ENCODE peak calls at places on chromosomes 6 and 20, in four cellular contexts. X is head of caudate nucleus; V is NT2/D1; E is CD4-positive, CD25-positive, alpha-beta regulatory T cell. Z is an unnamed sample.

GRCh38 chr20:62814060-62814708 is 2.7 kb upstream of the COL9A3 start:
- DNase-seq in V (no peak), E (no peak), X (no peak), Z (no peak)

GRCh38 chr6:23621026-23621425 is 505.0 kb upstream of the NRSN1 start:
- DNase-seq in X (no peak), V (no peak), E (no peak), Z (no peak)

GRCh38 chr6:161367472-161367871 is 93.6 kb upstream of the AGPAT4 start:
- DNase-seq in V (no peak), E (no peak), X (peak), Z (no peak)

GRCh38 chr6:35425284-35425683 is 26.9 kb upstream of the FANCE start:
- DNase-seq in X (no peak), E (no peak), V (peak), Z (no peak)

GRCh38 chr6:113511100-113511499 is 346.0 kb upstream of the MARCKS start:
- DNase-seq in V (no peak), X (no peak), E (no peak), Z (no peak)

GRCh38 chr6:81999270-81999669 is 246.8 kb upstream of the TENT5A start:
- DNase-seq in E (no peak), V (no peak), X (no peak), Z (no peak)

GRCh38 chr6:165737396-165737795 is 74.4 kb upstream of the PDE10A start:
- DNase-seq in E (no peak), X (no peak), V (no peak), Z (no peak)

GRCh38 chr6:90859612-90860011 is 272.7 kb upstream of the MAP3K7 start:
- DNase-seq in V (no peak), X (no peak), E (no peak), Z (no peak)

GRCh38 chr6:36998723-36999466 is 6.6 kb upstream of the FGD2 start:
- DNase-seq in E (no peak), V (no peak), X (peak), Z (no peak)

GRCh38 chr6:30810813-30811329 is 66.5 kb upstream of the IER3 start:
- DNase-seq in E (no peak), V (no peak), X (no peak), Z (no peak)

GRCh38 chr6:111666812-111667211 is 61.1 kb upstream of the TRAF3IP2 start:
- DNase-seq in X (no peak), E (no peak), V (no peak), Z (no peak)

GRCh38 chr20:63708301-63709148 is 686 bp downstream of the ZGPAT start:
- DNase-seq in V (no peak), X (no peak), E (no peak), Z (no peak)

GRCh38 chr6:44297063-44298038 is 15.8 kb downstream of the AARS2 start:
- DNase-seq in V (no peak), E (no peak), X (peak), Z (no peak)

GRCh38 chr6:3310051-3310448 is 51.3 kb downstream of the PSMG4 start:
- DNase-seq in V (no peak), X (no peak), E (no peak), Z (no peak)

GRCh38 chr20:4901031-4901818 is 100.1 kb downstream of the SLC23A2 start:
- DNase-seq in E (no peak), V (no peak), X (no peak), Z (no peak)

GRCh38 chr6:142357879-142358278 is 56.1 kb downstream of the ADGRG6 start:
- DNase-seq in X (no peak), V (no peak), E (no peak), Z (no peak)

GRCh38 chr6:105902401-105903031 is 183.6 kb upstream of the PRDM1 start:
- DNase-seq in V (no peak), X (no peak), E (no peak), Z (no peak)

GRCh38 chr6:107716688-107717089 is 107.4 kb downstream of the SCML4 start:
- DNase-seq in X (no peak), V (no peak), E (peak), Z (peak)

GRCh38 chr20:51586005-51586440 is 43.5 kb upstream of the NFATC2 start:
- DNase-seq in E (no peak), V (no peak), X (no peak), Z (peak)